ENCODE peak calls at places on chromosomes 16 and 17, in five cellular contexts. O is T-helper 9 cell; A is tibial nerve; U is stimulated activated CD4-positive, alpha-beta T cell treated with anti-CD3 and anti-CD28 coated beads, Interleukin-15, amount 100 ng/mL, for 48 hours; G is heart left ventricle. B is an unnamed sample.

GRCh38 chr17:10013360-10014112 is 108.5 kb upstream of the RCVRN start:
- DNase-seq in G (no peak), A (no peak), O (no peak), U (no peak), B (no peak)

GRCh38 chr17:77185137-77185536 is 44.4 kb downstream of the SEC14L1 start:
- DNase-seq in A (no peak), U (no peak), O (no peak), G (no peak), B (no peak)

GRCh38 chr17:60720763-60721531 is 43.3 kb downstream of the BCAS3 start:
- DNase-seq in O (peak), A (peak), U (no peak), G (no peak), B (no peak)

GRCh38 chr17:28181568-28181967 is 137.4 kb upstream of the TMEM97 start:
- DNase-seq in O (no peak), G (no peak), U (no peak), A (no peak), B (no peak)

GRCh38 chr17:2060681-2061440 is 6.0 kb downstream of the HIC1 start:
- DNase-seq in A (no peak), G (no peak), O (no peak), U (no peak), B (no peak)

GRCh38 chr17:57090560-57091185 is 5.6 kb downstream of the AKAP1 start:
- DNase-seq in U (no peak), G (no peak), O (no peak), A (no peak), B (no peak)

GRCh38 chr17:58193641-58194259 is 1.2 kb downstream of the EPX start:
- DNase-seq in O (no peak), G (no peak), U (no peak), A (no peak), B (no peak)

GRCh38 chr16:57635266-57636097 is 7.1 kb downstream of the ADGRG1 start:
- DNase-seq in G (no peak), O (no peak), A (no peak), U (no peak), B (no peak)

GRCh38 chr16:11675561-11676511 is 7.6 kb downstream of the SNN start:
- DNase-seq in O (no peak), G (peak), U (no peak), A (no peak), B (no peak)

GRCh38 chr16:53754938-53755910 is 51.3 kb downstream of the FTO start:
- DNase-seq in A (no peak), O (no peak), U (no peak), G (no peak), B (no peak)

GRCh38 chr16:733382-734207 is 6.7 kb downstream of the HAGHL start:
- DNase-seq in G (no peak), U (no peak), O (peak), A (no peak), B (no peak)

GRCh38 chr16:77890075-77890474 is 101.7 kb downstream of the VAT1L start:
- DNase-seq in U (no peak), A (no peak), G (no peak), O (no peak), B (no peak)

GRCh38 chr17:3401786-3402185 is 3.6 kb upstream of the OR1E1 start:
- DNase-seq in A (no peak), U (no peak), G (no peak), O (no peak), B (no peak)

GRCh38 chr17:27539794-27540193 is 83.5 kb downstream of the KSR1 start:
- DNase-seq in U (no peak), O (no peak), G (no peak), A (no peak), B (no peak)

GRCh38 chr17:75816693-75817092 is 27.5 kb downstream of the UNC13D start:
- DNase-seq in G (no peak), U (no peak), A (no peak), O (no peak), B (no peak)

GRCh38 chr16:28192811-28193529 is 18.8 kb downstream of the XPO6 start:
- DNase-seq in A (no peak), U (peak), O (peak), G (no peak), B (peak)

GRCh38 chr17:43900858-43901754 is 6.2 kb downstream of the MPP2 start:
- DNase-seq in U (no peak), G (no peak), O (no peak), A (no peak), B (no peak)

GRCh38 chr17:38557395-38557794 is 48.4 kb downstream of the SRCIN1 start:
- DNase-seq in U (no peak), A (no peak), O (no peak), G (no peak), B (no peak)

GRCh38 chr17:8153957-8154607 is 1.9 kb upstream of the PER1 start:
- DNase-seq in A (peak), O (peak), U (peak), G (peak), B (peak)

GRCh38 chr17:50444841-50445715 is 19.1 kb downstream of the ACSF2 start:
- DNase-seq in U (no peak), G (no peak), O (no peak), A (no peak), B (no peak)

GRCh38 chr16:88768041-88768876 is 16.8 kb downstream of the PIEZO1 start:
- DNase-seq in O (no peak), G (peak), A (no peak), U (no peak), B (no peak)

GRCh38 chr17:48128411-48128810 is 20.8 kb downstream of the SNX11 start:
- DNase-seq in A (no peak), G (no peak), U (no peak), O (no peak), B (no peak)

GRCh38 chr16:73116576-73116975 is 68.6 kb upstream of the ZFHX3 start:
- DNase-seq in U (no peak), A (no peak), O (no peak), G (no peak), B (no peak)

GRCh38 chr16:80846275-80847013 is 42.0 kb upstream of the CDYL2 start:
- DNase-seq in G (no peak), O (no peak), U (no peak), A (no peak), B (no peak)

GRCh38 chr17:78806451-78806850 is 24.4 kb upstream of the CYTH1 start:
- DNase-seq in U (no peak), O (peak), G (peak), A (peak), B (no peak)

GRCh38 chr17:11240841-11241610 is at the start of gene SHISA6:
- DNase-seq in G (no peak), A (no peak), U (no peak), O (no peak), B (no peak)